ENCODE peak calls at places on chromosomes 7 and 10, in four cellular contexts. One of them, this sample, is unnamed.

GRCh38 chr10:129096340-129096984 is 370.6 kb upstream of the MGMT start:
- DNase-seq in T-helper 22 cell: no peak
- DNase-seq in glutamatergic neuron: no peak
- DNase-seq in GM04504: peak; percentile 11
- DNase-seq in this sample: no peak

GRCh38 chr7:32958046-32959025 is 1.1 kb downstream of the FKBP9 start:
- DNase-seq in T-helper 22 cell: no peak
- DNase-seq in glutamatergic neuron: peak; percentile 52
- DNase-seq in GM04504: peak; percentile 29
- DNase-seq in this sample: peak; percentile 41

GRCh38 chr10:71349401-71349800 is 30.3 kb downstream of the SLC29A3 start:
- DNase-seq in T-helper 22 cell: no peak
- DNase-seq in glutamatergic neuron: no peak
- DNase-seq in GM04504: no peak
- DNase-seq in this sample: no peak

GRCh38 chr10:99560277-99561126 is 27.8 kb downstream of the NKX2-3 start:
- DNase-seq in T-helper 22 cell: no peak
- DNase-seq in glutamatergic neuron: peak; percentile 56
- DNase-seq in GM04504: peak; percentile 25
- DNase-seq in this sample: no peak

GRCh38 chr7:107194051-107194450 is 25.2 kb downstream of the HBP1 start:
- DNase-seq in T-helper 22 cell: no peak
- DNase-seq in glutamatergic neuron: no peak
- DNase-seq in GM04504: no peak
- DNase-seq in this sample: no peak

GRCh38 chr10:23331567-23332290 is 12.9 kb downstream of the C10orf67 start:
- DNase-seq in T-helper 22 cell: no peak
- DNase-seq in glutamatergic neuron: no peak
- DNase-seq in GM04504: peak; percentile 10
- DNase-seq in this sample: no peak

GRCh38 chr10:110141747-110142625 is 65.4 kb upstream of the MXI1 start:
- DNase-seq in T-helper 22 cell: no peak
- DNase-seq in glutamatergic neuron: no peak
- DNase-seq in GM04504: no peak
- DNase-seq in this sample: no peak

GRCh38 chr7:130662426-130662825 is 6.1 kb downstream of the COPG2 start:
- DNase-seq in T-helper 22 cell: no peak
- DNase-seq in glutamatergic neuron: no peak
- DNase-seq in GM04504: no peak
- DNase-seq in this sample: no peak

GRCh38 chr7:138705122-138705521 is 4.0 kb upstream of the SVOPL start:
- DNase-seq in T-helper 22 cell: no peak
- DNase-seq in glutamatergic neuron: no peak
- DNase-seq in GM04504: no peak
- DNase-seq in this sample: no peak

GRCh38 chr7:151088856-151089699 is 2.8 kb downstream of the AGAP3 start:
- DNase-seq in T-helper 22 cell: no peak
- DNase-seq in glutamatergic neuron: peak; percentile 83
- DNase-seq in GM04504: no peak
- DNase-seq in this sample: no peak

GRCh38 chr10:90849956-90850749 is 7.7 kb downstream of the HTR7 start:
- DNase-seq in T-helper 22 cell: no peak
- DNase-seq in glutamatergic neuron: no peak
- DNase-seq in GM04504: no peak
- DNase-seq in this sample: no peak